ENCODE peak calls at places on chromosomes 4 and X, in five cellular contexts. D is H1, S is prostate gland, Y is HCT116, E is stomach. I is an unnamed sample.

GRCh38 chr4:107721436-107722090 is 1.5 kb upstream of the PAPSS1 start:
- DNase-seq in D (peak; percentile 15), S (no peak), Y (no peak), E (no peak), I (no peak)

GRCh38 chrX:153457136-153457825 is 11.4 kb upstream of the TREX2 start:
- DNase-seq in D (no peak), S (no peak), Y (no peak), E (no peak), I (no peak)

GRCh38 chr4:57090099-57090498 is 20.1 kb downstream of the IGFBP7 start:
- DNase-seq in D (no peak), S (no peak), Y (no peak), E (no peak), I (no peak)

GRCh38 chr4:73446336-73446938 is 10.4 kb downstream of the AFP start:
- DNase-seq in D (no peak), S (peak; percentile 8), Y (peak; percentile 48), E (no peak), I (no peak)

GRCh38 chr4:88610771-88611170 is 18.5 kb downstream of the HERC3 start:
- DNase-seq in D (no peak), S (no peak), Y (no peak), E (no peak), I (peak; percentile 85)

GRCh38 chr4:10117424-10118354 is 1.1 kb upstream of the WDR1 start:
- DNase-seq in D (no peak), S (no peak), Y (no peak), E (no peak), I (peak; percentile 73)

GRCh38 chr4:92182736-92183407 is 120.9 kb upstream of the GRID2 start:
- DNase-seq in D (no peak), S (no peak), Y (no peak), E (no peak), I (peak; percentile 55)

GRCh38 chrX:41276661-41277506 is 57.1 kb upstream of the DDX3X start:
- DNase-seq in D (no peak), S (no peak), Y (no peak), E (no peak), I (no peak)

GRCh38 chr4:610411-611261 is 14.7 kb upstream of the PDE6B start:
- DNase-seq in D (no peak), S (no peak), Y (no peak), E (no peak), I (no peak)

GRCh38 chr4:112058433-112058832 is 86.8 kb upstream of the FAM241A start:
- DNase-seq in D (no peak), S (no peak), Y (no peak), E (no peak), I (no peak)

GRCh38 chr4:966266-967112 is 6.9 kb downstream of the DGKQ start:
- DNase-seq in D (no peak), S (no peak), Y (no peak), E (no peak), I (no peak)

GRCh38 chrX:15947648-15948317 is 93.2 kb upstream of the AP1S2 start:
- DNase-seq in D (peak; percentile 33), S (no peak), Y (no peak), E (no peak), I (no peak)

GRCh38 chr4:140858897-140859296 is 102.7 kb upstream of the TBC1D9 start:
- DNase-seq in D (no peak), S (no peak), Y (no peak), E (no peak), I (no peak)

GRCh38 chr4:54709281-54709854 is 51.6 kb downstream of the KIT start:
- DNase-seq in D (no peak), S (no peak), Y (no peak), E (no peak), I (no peak)

GRCh38 chr4:145525291-145525740 is 43.7 kb downstream of the SMAD1 start:
- DNase-seq in D (no peak), S (no peak), Y (no peak), E (no peak), I (no peak)

GRCh38 chr4:5711479-5712184 is 631 bp downstream of the EVC start:
- DNase-seq in D (no peak), S (no peak), Y (no peak), E (no peak), I (peak; percentile 77)

GRCh38 chrX:1545776-1546408 is 8.9 kb upstream of the P2RY8 start:
- DNase-seq in D (no peak), S (no peak), Y (no peak), E (no peak), I (peak; percentile 6)

GRCh38 chrX:15146515-15146914 is 123.4 kb downstream of the ASB9 start:
- DNase-seq in D (no peak), S (no peak), Y (no peak), E (peak; percentile 28), I (no peak)

GRCh38 chr4:183936574-183937335 is 31.6 kb downstream of the STOX2 start:
- DNase-seq in D (no peak), S (no peak), Y (no peak), E (no peak), I (no peak)

GRCh38 chrX:71579990-71580380 is 1.7 kb downstream of the GCNA start:
- DNase-seq in D (no peak), S (no peak), Y (no peak), E (no peak), I (no peak)

GRCh38 chrX:16172391-16172790 is 5.1 kb downstream of the MAGEB17 start:
- DNase-seq in D (no peak), S (no peak), Y (no peak), E (no peak), I (no peak)

GRCh38 chr4:107094332-107094731 is 58.2 kb upstream of the DKK2 start:
- DNase-seq in D (no peak), S (no peak), Y (peak; percentile 32), E (no peak), I (no peak)

GRCh38 chrX:105608745-105609144 is 213.6 kb upstream of the NRK start:
- DNase-seq in D (no peak), S (no peak), Y (no peak), E (no peak), I (no peak)

GRCh38 chr4:156568041-156568440 is 403.6 kb downstream of the PDGFC start:
- DNase-seq in D (no peak), S (peak; percentile 29), Y (no peak), E (no peak), I (no peak)

GRCh38 chr4:24796632-24797031 is 1.3 kb downstream of the SOD3 start:
- DNase-seq in D (no peak), S (no peak), Y (no peak), E (no peak), I (no peak)

DNA sequence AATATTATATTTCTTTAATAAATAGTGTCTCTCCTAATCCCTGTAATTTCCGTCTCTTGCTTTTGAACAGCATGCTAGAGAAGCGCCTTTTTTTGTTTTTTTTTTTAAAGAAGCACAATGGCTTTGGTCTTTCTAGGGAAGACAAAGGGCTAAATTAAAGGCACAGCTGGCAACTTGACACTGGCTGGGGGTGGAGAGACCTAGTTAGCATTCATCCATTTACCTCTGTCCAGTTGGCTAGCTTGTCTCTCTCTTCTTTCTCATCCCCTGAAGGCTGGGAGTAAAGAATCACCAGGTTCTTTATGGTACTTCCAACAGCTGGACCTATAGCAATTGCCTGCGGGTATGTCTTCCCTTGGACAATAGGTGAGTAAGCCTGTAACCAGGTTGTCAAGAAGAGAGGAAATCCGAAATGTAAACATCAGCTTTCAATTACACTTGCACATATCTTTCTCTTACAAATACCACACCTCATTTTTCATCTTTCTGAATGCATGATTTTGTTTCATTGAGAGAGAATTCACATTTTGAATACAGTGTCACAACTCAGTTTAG is 178.4 kb upstream of the GPR101 start:
- DNase-seq in D (no peak), S (no peak), Y (no peak), E (no peak), I (no peak)
- H3K27me3 ChIP-seq in D (no peaks in the 10 kb centered on the region), S (no peaks in the 10 kb centered on the region), Y (no peaks in the 10 kb centered on the region), E (no peaks in the 10 kb centered on the region), I (no peaks in the 10 kb centered on the region)

DNA sequence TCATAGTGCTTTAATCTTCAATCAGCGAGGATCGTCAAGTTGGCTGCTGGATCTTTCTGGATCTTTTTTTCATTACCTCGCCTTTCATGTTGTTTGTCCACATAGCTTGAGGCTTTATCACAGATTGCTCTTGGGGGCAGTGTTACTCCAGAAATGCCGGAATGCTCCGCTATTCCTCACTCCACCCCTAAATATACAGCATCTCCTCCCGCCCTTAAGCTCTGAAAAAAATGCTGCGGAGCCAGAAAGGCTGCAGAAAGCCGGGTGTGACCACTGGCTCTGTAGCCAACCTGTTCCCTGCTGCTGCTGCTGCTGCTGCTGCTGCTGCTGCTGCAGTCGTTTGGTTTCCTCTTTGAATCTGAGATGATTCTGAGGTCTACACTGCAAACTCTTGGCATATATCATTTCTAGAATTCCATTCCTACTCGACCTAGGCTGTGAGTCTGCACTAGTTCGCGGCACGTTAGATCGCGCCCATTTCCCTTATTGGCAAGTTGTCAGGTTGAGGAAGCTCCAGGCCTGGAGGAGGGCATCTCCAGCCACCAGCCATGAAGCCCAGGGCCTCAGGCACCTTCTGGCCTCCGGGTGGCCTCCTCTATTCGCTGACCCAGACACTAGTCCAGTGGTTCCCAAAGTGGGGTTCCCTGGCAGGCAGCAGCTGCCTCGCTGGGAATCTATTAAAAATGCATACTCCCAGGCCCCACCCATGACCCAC is 34.2 kb downstream of the WDR13 start:
- DNase-seq in D (peak; percentile 59), S (peak; percentile 69), Y (peak; percentile 87), E (peak; percentile 75), I (peak; percentile 85)
- TF ChIP-seq POLR2AphosphoS5 in D (no peak), S (peak; percentile 80), Y (peak; percentile 36), E (no peak), I (peak; percentile 26)

GRCh38 chrX:48891402-48892288 is 5.9 kb downstream of the TIMM17B start:
- DNase-seq in D (peak; percentile 49), S (peak; percentile 81), Y (peak; percentile 60), E (peak; percentile 88), I (peak; percentile 96)
- TF ChIP-seq POLR2A in D (no peak), S (peak; percentile 39), Y (no peak), E (no peak), I (no peak)

GRCh38 chrX:27565992-27566391 is 24.2 kb upstream of the DCAF8L2 start:
- DNase-seq in D (no peak), S (no peak), Y (no peak), E (no peak), I (no peak)
- H3K27me3 ChIP-seq in D (no peaks in the 10 kb centered on the region), S (no peaks in the 10 kb centered on the region), Y (no peaks in the 10 kb centered on the region), E (no peaks in the 10 kb centered on the region), I (no peaks in the 10 kb centered on the region)

GRCh38 chr4:114754616-114755015 is 156.0 kb downstream of the UGT8 start:
- DNase-seq in D (no peak), S (no peak), Y (no peak), E (no peak), I (no peak)

GRCh38 chr4:114758066-114758465 is 159.5 kb downstream of the UGT8 start:
- DNase-seq in D (no peak), S (no peak), Y (no peak), E (no peak), I (no peak)

DNA sequence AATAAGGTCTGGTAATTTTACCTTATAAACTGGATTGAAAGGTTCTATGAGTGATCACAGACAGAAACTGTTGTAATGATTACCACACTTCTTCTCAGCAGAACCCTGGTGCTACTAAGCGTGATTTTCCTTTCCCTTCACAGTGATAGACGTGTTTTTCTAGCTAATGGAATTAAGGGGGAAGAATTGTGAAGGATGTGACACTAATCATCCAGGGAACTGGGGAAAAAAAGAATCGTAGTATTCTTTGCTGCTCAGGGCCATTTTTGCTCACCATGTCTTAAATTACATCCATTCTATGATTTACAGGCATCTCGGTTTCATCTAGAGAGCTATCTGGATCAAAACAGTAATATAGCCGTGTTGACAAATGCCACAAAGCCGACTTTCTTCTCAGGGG is 153.8 kb downstream of the UGT8 start:
- DNase-seq in D (no peak), S (no peak), Y (no peak), E (no peak), I (no peak)
- TF ChIP-seq POLR2AphosphoS5 in D (no peak), S (no peak), Y (no peak), E (no peak), I (no peak)

GRCh38 chr4:152534541-152535231 is 1.2 kb downstream of the FBXW7 start:
- DNase-seq in D (no peak), S (no peak), Y (no peak), E (peak; percentile 54), I (no peak)
- TF ChIP-seq POLR2A in D (no peak), S (no peak), Y (no peak), E (no peak), I (no peak)